ENCODE peak calls at places on chromosomes 11 and 22, in seven cellular contexts. J is heart left ventricle, U is IMR-90, W is foreskin fibroblast, S is fibroblast of the aortic adventitia, A is fibroblast of villous mesenchyme, Z is retinal pigment epithelial cell. H is an unnamed sample.

GRCh38 chr11:42595856-42596255 is 715.9 kb upstream of the API5 start:
- DNase-seq in Z (no peak), S (no peak), A (no peak), U (no peak), J (no peak), W (no peak), H (no peak)

GRCh38 chr11:64583296-64584262 is 7.4 kb upstream of the SLC22A12 start:
- DNase-seq in A (no peak), W (no peak), J (no peak), U (no peak), S (no peak), Z (no peak), H (no peak)

GRCh38 chr22:48826546-48826945 is 1001.1 kb downstream of the BRD1 start:
- DNase-seq in S (no peak), Z (no peak), U (no peak), W (no peak), A (no peak), J (no peak), H (no peak)

GRCh38 chr11:111926505-111927391 is 8.0 kb downstream of the C11orf52 start:
- DNase-seq in S (peak), A (peak), W (peak), J (peak), Z (peak), U (peak), H (peak)

GRCh38 chr11:83574516-83574915 is 288.3 kb upstream of the CCDC90B start:
- DNase-seq in U (peak), S (peak), J (no peak), Z (no peak), A (peak), W (peak), H (no peak)

GRCh38 chr11:15006139-15006759 is 34.1 kb upstream of the CALCA start:
- DNase-seq in S (peak), U (peak), W (peak), Z (peak), J (no peak), A (peak), H (no peak)

GRCh38 chr11:125728969-125729368 is 17.1 kb upstream of the PATE1 start:
- DNase-seq in U (no peak), W (no peak), S (peak), J (no peak), Z (no peak), A (no peak), H (no peak)

GRCh38 chr11:2557381-2557780 is 112.6 kb downstream of the KCNQ1 start:
- DNase-seq in U (no peak), S (no peak), Z (no peak), A (no peak), W (no peak), J (no peak), H (no peak)

GRCh38 chr22:39530692-39531331 is 1.7 kb downstream of the RPS19BP1 start:
- DNase-seq in Z (no peak), U (peak), W (no peak), J (no peak), S (peak), A (peak), H (peak)

GRCh38 chr11:36222755-36223635 is 66.2 kb downstream of the COMMD9 start:
- DNase-seq in U (peak), Z (peak), S (peak), W (no peak), J (no peak), A (peak), H (no peak)

GRCh38 chr22:27578937-27579617 is 222.5 kb downstream of the MN1 start:
- DNase-seq in J (no peak), A (peak), Z (no peak), U (no peak), S (peak), W (no peak), H (no peak)

GRCh38 chr11:108897071-108897481 is 232.2 kb downstream of the DDX10 start:
- DNase-seq in U (peak), W (no peak), Z (no peak), A (no peak), J (no peak), S (peak), H (no peak)

GRCh38 chr11:61791737-61792309 is 576 bp downstream of the TMEM258 start:
- DNase-seq in Z (peak), S (peak), U (peak), W (peak), J (peak), A (peak), H (peak)

GRCh38 chr11:33044281-33044680 is 4.9 kb downstream of the TCP11L1 start:
- DNase-seq in U (peak), W (no peak), A (no peak), Z (no peak), J (no peak), S (no peak), H (peak)

GRCh38 chr11:89443366-89444303 is 47.5 kb downstream of the NOX4 start:
- DNase-seq in U (no peak), W (no peak), S (no peak), J (no peak), A (no peak), Z (peak), H (no peak)

GRCh38 chr11:67353317-67354313 is at the start of gene POLD4:
- DNase-seq in A (peak), W (peak), J (peak), U (peak), Z (peak), S (peak), H (peak)

GRCh38 chr11:67349457-67349856 is 3.9 kb downstream of the POLD4 start:
- DNase-seq in W (no peak), J (no peak), S (no peak), Z (no peak), A (no peak), U (no peak), H (no peak)

GRCh38 chr11:67352546-67353316 is 615 bp downstream of the POLD4 start:
- DNase-seq in S (no peak), J (peak), U (no peak), A (no peak), Z (no peak), W (no peak), H (no peak)

GRCh38 chr11:67349927-67350465 is 3.4 kb downstream of the POLD4 start:
- DNase-seq in A (no peak), W (no peak), Z (no peak), J (no peak), S (no peak), U (no peak), H (no peak)

GRCh38 chr11:67351275-67352005 is 1.9 kb downstream of the POLD4 start:
- DNase-seq in W (peak), U (peak), A (peak), J (no peak), Z (no peak), S (peak), H (peak)
- H3K4me3 ChIP-seq in W (no peak), U (no peak), A (peak), J (no peak), Z (no peak), S (peak), H (no peak)

DNA sequence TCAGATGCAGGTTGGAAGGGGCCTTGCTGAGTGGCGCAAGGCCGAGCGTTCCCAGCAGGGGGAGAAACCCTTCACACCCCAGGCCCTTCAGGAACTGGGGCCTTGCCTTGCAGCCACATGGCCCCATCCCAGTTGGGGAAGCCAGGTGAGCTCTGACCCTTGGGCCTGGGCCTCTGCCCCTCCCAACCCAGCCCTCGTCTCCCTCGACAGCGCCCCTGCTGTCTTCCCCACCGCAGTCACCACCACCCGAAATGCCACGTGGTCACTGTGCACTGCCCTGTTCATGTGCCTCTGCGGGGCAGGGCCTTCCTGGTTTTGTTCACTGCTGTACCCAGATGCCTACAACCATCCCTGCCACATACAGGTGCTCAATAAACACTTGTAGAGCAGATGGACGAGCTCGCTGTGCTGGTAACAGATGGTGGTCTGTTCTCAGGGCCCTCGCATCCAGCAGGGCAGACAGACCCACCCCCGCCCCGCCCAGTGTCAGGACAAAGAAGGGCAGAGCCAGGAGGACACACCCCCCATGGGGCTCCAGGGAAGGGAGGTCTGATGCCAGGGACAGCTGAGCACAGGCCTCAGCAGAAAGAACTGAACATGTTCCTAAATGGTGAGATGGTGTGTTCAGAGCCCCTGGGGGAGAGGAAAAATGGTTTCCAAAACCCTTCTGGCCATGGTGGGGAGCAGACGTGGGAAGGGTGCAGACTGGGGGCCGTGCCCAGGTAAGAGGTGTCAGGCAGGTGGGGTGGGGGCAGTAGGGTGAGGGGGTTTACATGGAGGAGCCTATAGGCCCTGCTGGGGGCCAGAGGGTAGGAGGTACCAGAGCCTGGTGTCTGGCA is 3.7 kb downstream of the POLR2L start:
- DNase-seq in Z (no peak), J (no peak), U (no peak), S (peak), W (peak), A (no peak), H (no peak)
- H3K4me3 ChIP-seq in Z (no peak), J (no peak), U (no peak), S (no peak), W (no peak), A (no peak), H (no peak)

GRCh38 chr22:30694638-30695350 is at the start of gene OSBP2:
- DNase-seq in W (no peak), J (peak), Z (no peak), U (no peak), A (no peak), S (no peak), H (peak)

GRCh38 chr22:30697975-30698374 is 3.3 kb downstream of the OSBP2 start:
- DNase-seq in S (no peak), Z (no peak), W (no peak), A (no peak), U (no peak), J (no peak), H (no peak)

GRCh38 chr22:30695871-30696655 is 1.4 kb downstream of the OSBP2 start:
- DNase-seq in S (no peak), A (no peak), J (no peak), Z (no peak), U (no peak), W (no peak), H (no peak)

GRCh38 chr22:30694171-30694637 is 470 bp upstream of the OSBP2 start:
- DNase-seq in A (no peak), W (no peak), J (peak), Z (peak), U (peak), S (peak), H (peak)

GRCh38 chr22:30695351-30695762 is 683 bp downstream of the OSBP2 start:
- DNase-seq in J (no peak), Z (no peak), U (no peak), S (no peak), A (no peak), W (no peak), H (peak)
- H3K4me3 ChIP-seq in J (peak), Z (peak), U (peak), S (peak), A (peak), W (peak), H (peak)

GRCh38 chr11:113774174-113774503 is 647 bp upstream of the ZW10 start:
- DNase-seq in U (no peak), S (no peak), Z (no peak), J (no peak), W (no peak), A (no peak), H (no peak)
- H3K4me3 ChIP-seq in U (peak), S (peak), Z (peak), J (peak), W (peak), A (peak), H (peak)

GRCh38 chr11:128716231-128716630 is 22.4 kb downstream of the FLI1 start:
- DNase-seq in A (peak), U (no peak), Z (no peak), S (no peak), J (no peak), W (no peak), H (no peak)
- H3K4me3 ChIP-seq in A (peak), U (peak), Z (no peak), S (peak), J (peak), W (no peak), H (no peak)

GRCh38 chr11:70464509-70465361 is 66.4 kb downstream of the CTTN start:
- DNase-seq in W (no peak), S (no peak), A (no peak), J (no peak), U (no peak), Z (no peak), H (no peak)

GRCh38 chr11:70463478-70464255 is 65.3 kb downstream of the CTTN start:
- DNase-seq in U (no peak), A (no peak), Z (no peak), S (no peak), J (no peak), W (no peak), H (no peak)

GRCh38 chr11:70462818-70463477 is 64.6 kb downstream of the CTTN start:
- DNase-seq in S (no peak), J (no peak), Z (no peak), A (no peak), W (no peak), U (no peak), H (no peak)

GRCh38 chr11:70460111-70460510 is 61.8 kb downstream of the CTTN start:
- DNase-seq in Z (no peak), S (no peak), W (no peak), A (no peak), J (no peak), U (no peak), H (no peak)

DNA sequence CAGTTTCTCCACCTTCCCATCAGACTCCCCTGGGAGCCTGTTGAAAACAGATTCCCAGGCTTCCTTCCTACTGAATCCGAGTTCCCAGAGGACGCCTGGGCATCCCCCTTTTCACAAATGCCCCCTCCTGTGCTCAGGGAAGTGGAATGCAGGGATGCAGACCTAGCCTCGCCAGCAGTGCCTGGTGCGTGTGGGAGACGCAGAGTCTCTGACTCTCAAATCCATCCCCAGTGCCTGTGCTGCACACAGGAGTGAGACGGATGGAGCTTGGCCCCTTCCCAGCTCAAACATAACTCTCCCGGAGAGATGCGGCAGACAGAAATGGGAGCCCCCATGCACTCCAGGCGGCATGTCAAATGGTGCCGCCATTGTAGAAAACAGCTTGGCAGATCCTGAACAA is 62.6 kb downstream of the CTTN start:
- DNase-seq in Z (no peak), J (no peak), W (no peak), A (no peak), U (no peak), S (no peak), H (no peak)
- H3K4me3 ChIP-seq in Z (no peak), J (no peak), W (no peak), A (no peak), U (no peak), S (no peak), H (no peak)

GRCh38 chr11:116930586-116930985 is 93.2 kb upstream of the APOA1 start:
- DNase-seq in S (no peak), A (no peak), U (no peak), Z (no peak), J (no peak), W (no peak), H (no peak)
- H3K4me3 ChIP-seq in S (peak), A (peak), U (no peak), Z (no peak), J (peak), W (no peak), H (no peak)

H was measured in HAP-1.